ENCODE peak calls at places on chromosomes 11 and 22, in eight cellular contexts. Q is psoas muscle, I is mammary epithelial cell, C is neural progenitor cell, D is transverse colon, E is pancreas, G is IMR-90, R is BJ. K is an unnamed sample. For H3K36me3, the result is how much of the 10 kb centered on the place peaks cover.

GRCh38 chr11:5380740-5381342 is 2.8 kb upstream of the OR51M1 start:
- DNase-seq in G (peak), I (peak), C (peak), Q (no peak), D (peak), E (no peak), R (no peak), K (peak)

GRCh38 chr11:62980133-62980760 is 4.5 kb downstream of the SLC22A6 start:
- DNase-seq in E (no peak), C (peak), D (no peak), G (peak), R (no peak), Q (no peak), I (no peak), K (no peak)

GRCh38 chr11:119803139-119803538 is 74.1 kb upstream of the NECTIN1 start:
- DNase-seq in D (no peak), R (no peak), E (no peak), C (no peak), G (no peak), I (no peak), Q (no peak), K (no peak)

GRCh38 chr11:35366798-35367197 is 52.6 kb downstream of the SLC1A2 start:
- DNase-seq in I (no peak), Q (no peak), R (no peak), E (no peak), D (no peak), G (no peak), C (no peak), K (no peak)

GRCh38 chr11:16889905-16890304 is 124.3 kb downstream of the PLEKHA7 start:
- DNase-seq in D (no peak), E (no peak), Q (no peak), R (no peak), I (no peak), C (no peak), G (no peak), K (no peak)

GRCh38 chr11:96388891-96389603 is 665 bp downstream of the CCDC82 start:
- DNase-seq in G (no peak), C (peak), I (no peak), D (no peak), R (no peak), E (no peak), Q (no peak), K (peak)

GRCh38 chr22:42887523-42888507 is 30.7 kb upstream of the ARFGAP3 start:
- DNase-seq in Q (no peak), I (no peak), G (no peak), C (no peak), D (peak), R (no peak), E (peak), K (no peak)

GRCh38 chr11:118527109-118527508 is at the start of gene TTC36:
- DNase-seq in Q (no peak), C (no peak), D (no peak), G (no peak), R (no peak), E (no peak), I (no peak), K (no peak)

GRCh38 chr11:17371614-17372013 is 16.8 kb downstream of the KCNJ11 start:
- DNase-seq in E (no peak), C (peak), G (peak), Q (no peak), I (peak), R (no peak), D (no peak), K (peak)

GRCh38 chr11:20368441-20368840 is 4.9 kb downstream of the HTATIP2 start:
- DNase-seq in Q (no peak), I (peak), C (no peak), R (no peak), D (no peak), G (no peak), E (no peak), K (no peak)

GRCh38 chr11:127939000-127939399 is 648.4 kb downstream of the ETS1 start:
- DNase-seq in Q (no peak), D (no peak), G (no peak), I (peak), R (no peak), C (no peak), E (no peak), K (no peak)

GRCh38 chr11:113553235-113553634 is 78.0 kb upstream of the DRD2 start:
- DNase-seq in E (no peak), Q (no peak), R (peak), I (peak), D (no peak), C (peak), G (peak), K (no peak)

GRCh38 chr11:58592760-58593472 is 14.1 kb downstream of the ZFP91 start:
- DNase-seq in C (no peak), I (peak), Q (no peak), R (no peak), G (no peak), D (peak), E (no peak), K (no peak)

GRCh38 chr11:71488086-71488967 is 35.3 kb downstream of the NADSYN1 start:
- DNase-seq in E (no peak), R (no peak), C (no peak), Q (no peak), I (peak), D (no peak), G (peak), K (no peak)

GRCh38 chr22:33909075-33909458 is 11.2 kb downstream of the LARGE1 start:
- DNase-seq in R (peak), D (peak), G (peak), C (no peak), I (no peak), Q (peak), E (no peak), K (no peak)

GRCh38 chr22:17562906-17563870 is at the start of gene SLC25A18:
- DNase-seq in G (no peak), R (no peak), C (peak), D (peak), I (no peak), E (no peak), Q (peak), K (no peak)

GRCh38 chr11:118311518-118311917 is 7.0 kb downstream of the CD3E start:
- DNase-seq in R (no peak), D (no peak), C (no peak), Q (no peak), G (no peak), E (no peak), I (no peak), K (peak)

GRCh38 chr11:12330491-12331231 is 46.7 kb upstream of the PARVA start:
- DNase-seq in G (peak), E (no peak), C (peak), Q (no peak), D (no peak), I (peak), R (no peak), K (no peak)

GRCh38 chr11:105181100-105181499 is 41.5 kb upstream of the CARD18 start:
- DNase-seq in E (no peak), D (no peak), Q (no peak), G (peak), I (peak), C (no peak), R (no peak), K (no peak)

GRCh38 chr11:16603890-16604783 is 134.3 kb upstream of the C11orf58 start:
- DNase-seq in R (no peak), C (peak), Q (peak), E (peak), G (peak), D (peak), I (peak), K (no peak)

GRCh38 chr22:17896552-17896951 is 122.3 kb upstream of the BID start:
- DNase-seq in I (no peak), R (no peak), Q (peak), C (peak), G (peak), E (no peak), D (no peak), K (no peak)

GRCh38 chr11:79028214-79028613 is 412.6 kb downstream of the TENM4 start:
- DNase-seq in I (no peak), D (no peak), Q (no peak), C (no peak), G (no peak), E (no peak), R (no peak), K (no peak)

GRCh38 chr22:32325416-32325801 is 32.3 kb upstream of the RFPL3 start:
- DNase-seq in D (no peak), R (no peak), Q (no peak), C (no peak), G (no peak), E (no peak), I (no peak), K (no peak)

GRCh38 chr11:5304046-5304445 is 2.3 kb upstream of the OR51B4 start:
- DNase-seq in D (no peak), C (no peak), R (no peak), Q (no peak), E (no peak), I (no peak), G (no peak), K (no peak)

GRCh38 chr11:36451045-36451444 is 59.0 kb downstream of the TRAF6 start:
- DNase-seq in C (no peak), D (no peak), Q (no peak), G (no peak), I (no peak), E (no peak), R (no peak), K (no peak)

GRCh38 chr11:36452987-36453386 is 57.1 kb downstream of the TRAF6 start:
- DNase-seq in E (no peak), R (no peak), I (no peak), D (no peak), Q (no peak), G (no peak), C (no peak), K (no peak)

GRCh38 chr11:36452231-36452630 is 57.8 kb downstream of the TRAF6 start:
- DNase-seq in R (no peak), D (no peak), Q (no peak), E (no peak), C (no peak), G (peak), I (peak), K (no peak)

GRCh38 chr11:36450391-36450714 is 59.7 kb downstream of the TRAF6 start:
- DNase-seq in C (no peak), I (no peak), G (no peak), Q (no peak), D (no peak), E (no peak), R (no peak), K (no peak)

DNA sequence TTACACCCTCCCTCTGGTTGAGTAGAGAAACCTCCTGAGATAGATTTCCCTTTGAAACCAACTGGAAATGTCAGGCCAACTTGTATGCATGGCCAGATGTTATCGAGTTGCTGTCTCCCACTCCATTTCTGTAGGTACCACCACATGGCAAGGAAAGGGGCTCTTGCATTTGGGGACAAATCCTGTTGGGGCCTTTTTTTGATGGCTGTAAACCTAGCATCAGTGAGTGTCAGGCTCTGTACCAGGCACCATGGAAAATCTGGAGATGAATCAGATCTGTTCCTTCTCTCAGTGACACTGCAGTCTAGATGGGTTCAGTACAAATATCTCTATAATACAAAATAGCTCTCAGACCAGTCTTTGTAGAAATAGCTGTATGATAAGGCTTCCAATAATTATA is 58.4 kb downstream of the TRAF6 start:
- DNase-seq in I (no peak), Q (no peak), C (no peak), R (no peak), G (no peak), E (no peak), D (no peak), K (no peak)
- H3K36me3 ChIP-seq in I (under half), Q (under half), C (under half), R (under half), G (under half), E (under half), D (under half), K (under half)

GRCh38 chr11:996681-997080 is 39.8 kb downstream of the MUC6 start:
- DNase-seq in C (no peak), Q (no peak), G (no peak), R (no peak), D (no peak), I (no peak), E (no peak), K (no peak)

GRCh38 chr11:993632-994167 is 42.8 kb downstream of the MUC6 start:
- DNase-seq in E (no peak), Q (no peak), D (no peak), C (no peak), R (no peak), I (no peak), G (no peak), K (no peak)

GRCh38 chr11:997907-998306 is 38.6 kb downstream of the MUC6 start:
- DNase-seq in Q (no peak), C (no peak), E (no peak), D (no peak), G (no peak), I (no peak), R (no peak), K (no peak)

GRCh38 chr11:995058-995751 is 41.3 kb downstream of the MUC6 start:
- DNase-seq in R (no peak), I (no peak), C (no peak), G (no peak), D (no peak), E (no peak), Q (no peak), K (no peak)

DNA sequence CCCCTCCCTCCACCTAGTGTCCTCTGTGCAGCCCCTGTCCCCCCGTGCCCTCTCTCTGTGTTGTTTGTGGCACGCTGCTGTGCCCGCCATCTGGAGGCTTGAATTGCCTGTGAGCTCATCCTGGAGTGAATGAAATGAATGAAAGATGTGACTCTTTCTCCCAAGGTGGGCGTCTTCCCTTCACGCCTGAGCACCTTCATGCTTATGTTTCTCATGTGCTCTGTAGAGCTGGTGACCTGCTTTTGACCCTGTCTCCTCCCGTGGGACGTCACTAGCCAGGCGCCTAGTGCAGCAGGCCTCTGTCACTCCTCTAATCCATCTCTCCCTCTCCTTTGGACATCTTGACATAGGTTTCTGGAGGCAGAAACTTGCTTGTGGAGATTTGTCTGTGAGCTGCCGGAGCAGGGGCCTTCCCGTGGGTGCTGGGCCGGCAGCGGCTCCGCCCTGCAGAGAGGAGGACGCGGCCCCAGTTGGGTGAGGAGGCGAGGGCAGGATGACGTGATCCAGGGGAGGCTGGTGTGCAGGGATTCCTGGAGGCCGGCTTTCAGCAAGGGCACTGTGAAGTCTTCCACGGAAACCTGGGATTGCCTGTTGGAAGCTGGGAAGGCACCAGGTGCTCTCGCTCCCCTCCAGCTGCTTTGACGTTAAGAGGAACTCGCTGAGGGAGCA is 40.6 kb downstream of the MUC6 start:
- DNase-seq in D (no peak), E (no peak), I (no peak), C (peak), G (no peak), Q (no peak), R (no peak), K (no peak)
- H3K36me3 ChIP-seq in D (under half), E (under half), I (under half), C (under half), G (half or more), Q (under half), R (under half), K (under half)

GRCh38 chr11:10771457-10771856 is 20.4 kb downstream of the CTR9 start:
- DNase-seq in I (no peak), D (no peak), Q (no peak), G (no peak), E (no peak), R (no peak), C (no peak), K (no peak)
- H3K36me3 ChIP-seq in I (under half), D (half or more), Q (under half), G (under half), E (under half), R (under half), C (under half), K (under half)

GRCh38 chr11:1843098-1843473 is 4.3 kb downstream of the TNNI2 start:
- DNase-seq in E (no peak), R (no peak), D (no peak), C (no peak), G (no peak), I (no peak), Q (peak), K (no peak)
- H3K36me3 ChIP-seq in E (under half), R (under half), D (under half), C (under half), G (under half), I (under half), Q (under half), K (under half)

DNA sequence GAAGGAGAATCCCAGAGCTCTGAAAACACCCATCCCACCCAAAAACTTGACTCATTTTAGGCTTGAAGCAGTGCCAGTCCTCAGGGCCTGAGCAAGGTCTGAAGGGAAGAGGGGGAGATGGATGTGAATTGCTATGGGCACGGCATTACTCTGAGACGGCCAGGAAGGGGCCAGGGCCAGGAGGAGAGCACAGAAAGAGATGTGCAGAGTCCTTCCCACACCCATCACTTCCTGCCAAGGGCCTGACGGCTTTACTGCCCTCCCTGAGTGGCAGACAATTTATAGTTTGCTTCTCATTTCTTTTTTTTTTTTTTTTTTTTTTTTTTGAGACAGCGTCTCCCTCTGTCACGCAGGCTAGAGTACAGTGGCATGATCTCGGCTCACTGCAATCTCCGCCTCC is 22.5 kb downstream of the TAB1 start:
- DNase-seq in Q (no peak), E (no peak), I (no peak), D (no peak), C (no peak), G (no peak), R (no peak), K (no peak)
- H3K36me3 ChIP-seq in Q (half or more), E (half or more), I (under half), D (under half), C (under half), G (half or more), R (under half), K (half or more)

DNA sequence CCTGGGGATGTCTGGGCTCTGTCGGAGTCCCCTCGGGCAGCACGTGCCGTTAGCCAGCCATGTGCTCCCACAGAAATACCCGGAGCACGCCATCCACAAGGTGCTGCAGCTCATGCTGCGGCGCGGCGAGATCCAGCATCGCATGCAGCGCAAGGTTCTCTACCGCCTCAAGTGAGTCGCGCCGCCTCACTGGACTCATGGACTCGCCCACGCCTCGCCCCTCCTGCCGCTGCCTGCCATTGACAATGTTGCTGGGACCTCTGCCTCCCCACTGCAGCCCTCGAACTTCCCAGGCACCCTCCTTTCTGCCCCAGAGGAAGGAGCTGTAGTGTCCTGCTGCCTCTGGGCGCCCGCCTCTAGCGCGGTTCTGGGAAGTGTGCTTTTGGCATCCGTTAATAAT is 24.1 kb downstream of the MCM5 start:
- DNase-seq in G (no peak), Q (no peak), I (no peak), R (no peak), D (no peak), C (no peak), E (no peak), K (no peak)
- H3K36me3 ChIP-seq in G (under half), Q (half or more), I (under half), R (under half), D (under half), C (under half), E (under half), K (half or more)

GRCh38 chr11:67298786-67299185 is 4.5 kb upstream of the SSH3 start:
- DNase-seq in E (no peak), D (no peak), G (no peak), I (no peak), R (no peak), C (no peak), Q (no peak), K (no peak)
- H3K36me3 ChIP-seq in E (under half), D (under half), G (under half), I (under half), R (under half), C (under half), Q (under half), K (half or more)

GRCh38 chr11:7220636-7221035 is 31.1 kb upstream of the SYT9 start:
- DNase-seq in G (no peak), D (no peak), C (no peak), I (no peak), R (no peak), Q (no peak), E (no peak), K (no peak)

DNA sequence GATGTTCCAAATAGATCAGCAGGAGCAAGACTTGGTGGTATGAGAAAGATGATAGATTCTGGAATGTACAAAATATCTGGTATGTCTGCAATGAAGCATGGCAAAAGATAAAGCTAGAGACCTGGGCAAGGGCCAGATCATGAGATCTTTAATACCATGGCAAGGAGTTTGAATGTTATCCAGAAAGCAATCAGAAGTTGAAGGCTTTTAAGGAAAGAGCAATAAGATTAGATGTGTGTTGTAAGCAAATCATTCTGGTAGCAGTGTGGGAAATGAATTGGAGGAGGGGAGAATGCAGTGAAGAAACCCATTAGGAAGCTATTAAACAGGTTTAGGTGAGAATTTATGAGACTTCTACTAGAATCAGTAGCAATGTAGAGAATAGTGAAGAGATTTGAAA is 32.2 kb upstream of the SYT9 start:
- DNase-seq in R (no peak), I (no peak), E (no peak), D (no peak), G (no peak), C (no peak), Q (no peak), K (no peak)
- H3K36me3 ChIP-seq in R (under half), I (under half), E (under half), D (under half), G (under half), C (under half), Q (under half), K (under half)